ENCODE peak calls at places on chromosomes 16 and 17, in four cellular contexts. L is PC-3; P is tibial artery; G is effector memory CD4-positive, alpha-beta T cell. I is an unnamed sample. For H3K4me1, the result is how much of the 10 kb centered on the place peaks cover.

GRCh38 chr16:84967828-84968227 is 43.5 kb downstream of the ZDHHC7 start:
- DNase-seq in L (no peak), P (no peak), G (no peak), I (no peak)

GRCh38 chr17:37541880-37542675 is 52.4 kb downstream of the DUSP14 start:
- DNase-seq in P (no peak), G (no peak), L (no peak), I (no peak)

GRCh38 chr16:2842340-2843000 is 12.4 kb downstream of the ZG16B start:
- DNase-seq in G (peak), P (no peak), L (no peak), I (no peak)

GRCh38 chr17:73827627-73828241 is 183.5 kb upstream of the SDK2 start:
- DNase-seq in L (peak), P (no peak), G (no peak), I (no peak)

GRCh38 chr16:12749076-12749475 is 54.6 kb downstream of the CPPED1 start:
- DNase-seq in P (no peak), L (no peak), G (no peak), I (no peak)

GRCh38 chr16:2179576-2179975 is 16.8 kb downstream of the CASKIN1 start:
- DNase-seq in G (no peak), P (no peak), L (no peak), I (no peak)

GRCh38 chr16:66028505-66029216 is 337.8 kb upstream of the CDH5 start:
- DNase-seq in G (no peak), L (peak), P (peak), I (no peak)

GRCh38 chr17:48549909-48550308 is 5.0 kb upstream of the HOXB2 start:
- DNase-seq in L (no peak), G (no peak), P (no peak), I (no peak)

GRCh38 chr16:47887496-47887895 is 268.3 kb downstream of the ABCC12 start:
- DNase-seq in P (no peak), L (peak), G (no peak), I (no peak)

GRCh38 chr17:8611135-8611534 is 19.4 kb downstream of the MYH10 start:
- DNase-seq in L (no peak), P (peak), G (no peak), I (no peak)
- H3K4me3 ChIP-seq in L (no peak), P (peak), G (no peak), I (no peak)

GRCh38 chr17:57442914-57443571 is 186.7 kb downstream of the MSI2 start:
- DNase-seq in L (peak), P (no peak), G (no peak), I (no peak)

GRCh38 chr17:57442401-57442823 is 186.1 kb downstream of the MSI2 start:
- DNase-seq in P (no peak), L (no peak), G (no peak), I (no peak)

GRCh38 chr17:57440522-57441269 is 184.4 kb downstream of the MSI2 start:
- DNase-seq in P (peak), L (peak), G (peak), I (no peak)

GRCh38 chr17:57443781-57444180 is 187.5 kb downstream of the MSI2 start:
- DNase-seq in G (no peak), P (no peak), L (no peak), I (no peak)

DNA sequence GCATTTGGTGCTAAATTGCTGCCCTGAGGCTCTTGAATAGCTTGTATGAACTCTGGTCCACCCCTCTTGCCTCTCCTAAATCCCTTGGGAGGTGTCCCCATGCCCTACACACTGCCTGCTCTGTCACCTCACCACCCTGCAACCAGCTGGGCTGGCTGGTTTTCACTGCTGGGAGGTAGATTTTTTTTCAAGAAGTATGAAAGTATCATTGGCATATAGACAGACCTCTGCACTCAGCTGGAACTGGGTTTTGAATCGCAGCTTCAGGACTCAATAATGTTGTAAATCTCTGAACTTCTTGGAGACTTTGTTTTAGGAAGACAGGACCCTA is 184.9 kb downstream of the MSI2 start:
- DNase-seq in G (no peak), P (no peak), L (no peak), I (no peak)
- H3K4me1 ChIP-seq in G (under half), P (under half), L (under half), I (under half)

DNA sequence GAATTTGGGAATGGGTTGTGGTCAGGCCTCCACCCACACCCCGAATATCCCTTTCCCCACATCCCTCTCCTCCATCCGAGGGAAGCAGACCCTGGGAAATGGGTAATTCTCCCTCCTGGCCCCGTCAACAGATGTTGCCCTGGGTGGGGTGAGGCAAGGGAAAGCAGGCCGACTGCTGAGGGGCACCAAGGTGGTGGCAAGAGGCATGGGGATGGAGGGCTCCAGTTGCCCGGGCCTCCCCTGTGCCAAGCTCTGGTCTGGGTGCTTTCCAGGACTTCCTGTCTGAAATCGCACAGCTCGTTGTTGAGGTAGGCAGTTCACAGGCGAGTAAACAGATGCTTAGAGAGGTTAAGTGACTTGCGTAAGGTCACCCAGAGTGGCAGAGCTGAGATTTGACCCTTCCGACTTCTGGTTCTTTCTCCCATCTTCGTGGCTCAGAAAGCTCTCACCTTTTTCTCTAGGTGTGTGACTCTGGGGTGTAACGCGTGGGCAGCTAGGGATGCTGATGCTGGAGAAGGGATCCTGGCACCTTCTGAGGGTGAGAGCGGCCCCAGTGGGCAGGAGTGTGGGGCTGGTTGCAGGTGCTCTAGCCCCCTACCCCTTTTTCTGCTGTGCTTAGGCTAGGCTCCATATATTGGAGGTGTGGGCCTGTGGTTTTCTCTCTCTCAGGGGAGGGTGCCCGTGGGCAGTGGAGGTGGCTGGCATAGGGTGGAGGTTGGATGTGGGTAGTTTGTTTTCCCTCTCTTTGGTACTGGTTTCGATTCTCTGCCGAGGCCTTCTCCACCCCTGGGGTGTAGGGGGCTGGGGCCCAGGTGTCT is 17.2 kb downstream of the RARA start:
- DNase-seq in P (no peak), L (no peak), G (peak), I (no peak)
- H3K4me3 ChIP-seq in P (peak), L (no peak), G (peak), I (no peak)

GRCh38 chr16:15808071-15808470 is 48.8 kb downstream of the MYH11 start:
- DNase-seq in L (no peak), G (no peak), P (no peak), I (no peak)
- H3K4me1 ChIP-seq in L (under half), G (under half), P (half or more), I (under half)